ENCODE peak calls at places on chromosomes 3 and 15, in seven cellular contexts. U is cardiac muscle cell, O is GM23248, W is pancreas, E is heart right ventricle, H is Peyer's patch, B is upper lobe of right lung. J is an unnamed sample. For H3K27me3, the result is how much of the 10 kb centered on the place peaks cover.

GRCh38 chr15:79117442-79118204 is 27.0 kb upstream of the RASGRF1 start:
- DNase-seq in H (no peak), U (no peak), O (no peak), B (no peak), W (no peak), E (no peak), J (no peak)

GRCh38 chr3:182609575-182610156 is 183.6 kb upstream of the ATP11B start:
- DNase-seq in B (no peak), U (no peak), W (no peak), E (no peak), H (peak), O (no peak), J (no peak)

GRCh38 chr3:171994646-171995441 is 44.5 kb upstream of the FNDC3B start:
- DNase-seq in W (no peak), B (no peak), U (peak), H (no peak), E (no peak), O (peak), J (peak)

GRCh38 chr3:187305881-187306280 is 14.3 kb upstream of the MASP1 start:
- DNase-seq in E (no peak), W (no peak), U (no peak), H (no peak), O (no peak), B (no peak), J (no peak)

GRCh38 chr3:187678869-187679268 is 8.7 kb upstream of the SST start:
- DNase-seq in O (peak), H (no peak), W (no peak), U (peak), E (peak), B (no peak), J (peak)

GRCh38 chr3:37925157-37925556 is 63.5 kb downstream of the CTDSPL start:
- DNase-seq in B (no peak), O (no peak), E (no peak), U (no peak), H (no peak), W (no peak), J (no peak)

GRCh38 chr3:60094392-60094947 is 1044.6 kb upstream of the CFAP20DC start:
- DNase-seq in W (peak), U (no peak), H (no peak), B (no peak), O (no peak), E (no peak), J (no peak)

GRCh38 chr3:119702530-119703527 is at the start of gene CFAP91:
- DNase-seq in H (peak), W (peak), E (peak), U (peak), B (peak), O (peak), J (peak)

GRCh38 chr3:107315136-107315535 is 62.1 kb upstream of the CCDC54 start:
- DNase-seq in U (peak), E (no peak), B (no peak), W (no peak), O (peak), H (no peak), J (peak)

GRCh38 chr15:72685925-72686794 is at the start of the genes BBS4 and HIGD2B:
- DNase-seq in B (peak), U (peak), O (peak), W (peak), E (peak), H (peak), J (peak)

DNA sequence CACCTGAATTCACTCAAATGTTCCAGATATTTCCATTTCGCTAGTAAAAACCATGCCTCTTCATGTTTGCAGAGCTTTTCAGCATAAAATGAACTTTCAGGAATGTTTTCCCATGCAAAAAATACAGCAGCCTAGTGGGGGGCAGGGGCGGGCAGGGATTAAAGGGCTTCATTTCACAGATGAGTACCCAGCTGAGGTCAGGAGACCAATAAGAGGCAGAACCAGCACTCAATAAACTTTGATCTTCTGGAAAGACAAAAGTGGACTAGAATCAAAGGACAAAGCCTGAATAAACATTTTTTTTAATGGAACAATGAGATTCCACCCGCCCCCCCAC is 8.0 kb downstream of the KLHL25 start:
- DNase-seq in O (no peak), H (no peak), U (no peak), W (no peak), E (no peak), B (no peak), J (no peak)
- H3K27ac ChIP-seq in O (no peak), H (peak), U (peak), W (peak), E (no peak), B (no peak), J (no peak)

GRCh38 chr15:57728436-57728835 is 21.9 kb downstream of the POLR2M start:
- DNase-seq in O (peak), B (no peak), H (no peak), E (no peak), U (no peak), W (no peak), J (no peak)
- H3K27me3 ChIP-seq in O (under half), B (under half), H (under half), E (under half), U (under half), W (under half), J (under half)

GRCh38 chr3:105534491-105534890 is 167.8 kb downstream of the ALCAM start:
- DNase-seq in U (no peak), E (no peak), H (no peak), W (no peak), B (no peak), O (no peak), J (no peak)

GRCh38 chr3:105537371-105538075 is 170.8 kb downstream of the ALCAM start:
- DNase-seq in B (no peak), U (no peak), E (no peak), H (no peak), O (peak), W (no peak), J (no peak)

GRCh38 chr3:105538483-105538882 is 171.8 kb downstream of the ALCAM start:
- DNase-seq in B (no peak), W (no peak), O (no peak), U (no peak), E (no peak), H (no peak), J (no peak)

GRCh38 chr3:105532251-105532650 is 165.5 kb downstream of the ALCAM start:
- DNase-seq in W (no peak), H (no peak), B (no peak), O (no peak), U (no peak), E (no peak), J (no peak)

DNA sequence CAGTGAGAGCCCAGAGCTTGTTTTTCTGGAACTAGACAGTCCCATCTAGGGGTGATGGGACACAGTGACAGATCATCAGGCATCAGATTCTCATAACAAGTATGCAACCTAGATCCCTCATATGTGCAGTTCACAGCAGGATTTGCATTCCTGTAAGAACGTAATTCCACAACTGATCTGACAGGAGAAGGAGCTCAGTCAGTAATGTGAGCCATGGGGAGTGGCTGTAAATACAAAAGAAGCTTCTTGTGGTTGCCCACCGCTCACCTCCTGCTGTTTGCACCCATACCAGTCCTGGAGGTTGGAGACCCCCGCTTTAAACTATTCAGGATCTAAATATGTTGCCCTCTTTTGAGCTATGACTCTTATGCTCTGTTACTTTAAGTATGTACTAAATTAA is 167.2 kb downstream of the ALCAM start:
- DNase-seq in B (no peak), W (no peak), H (no peak), U (no peak), E (no peak), O (no peak), J (peak)
- H3K27ac ChIP-seq in B (no peak), W (no peak), H (no peak), U (no peak), E (no peak), O (no peak), J (peak)

DNA sequence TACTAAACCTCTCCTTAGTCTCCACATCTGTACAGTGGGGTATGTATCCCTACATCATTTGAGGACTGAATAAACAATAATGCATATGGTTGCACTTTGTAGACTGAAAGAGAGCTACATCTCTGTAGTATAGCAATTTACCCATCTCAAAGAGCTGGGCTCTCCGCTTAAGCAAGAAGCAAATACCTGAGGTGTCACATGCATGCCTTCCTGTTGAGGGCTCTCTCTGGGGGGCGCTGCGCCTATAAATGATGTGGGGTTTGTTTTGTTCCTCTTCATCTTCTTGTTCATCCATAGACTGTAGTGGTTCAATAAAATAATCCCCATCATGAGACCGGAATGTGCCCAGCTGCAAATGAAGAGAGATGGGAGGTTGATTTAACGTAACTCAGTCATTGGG is 6.8 kb downstream of the ADAMTS9 start:
- DNase-seq in E (no peak), U (no peak), B (no peak), O (no peak), W (no peak), H (no peak), J (no peak)
- H3K27me3 ChIP-seq in E (under half), U (under half), B (under half), O (under half), W (under half), H (under half), J (under half)

DNA sequence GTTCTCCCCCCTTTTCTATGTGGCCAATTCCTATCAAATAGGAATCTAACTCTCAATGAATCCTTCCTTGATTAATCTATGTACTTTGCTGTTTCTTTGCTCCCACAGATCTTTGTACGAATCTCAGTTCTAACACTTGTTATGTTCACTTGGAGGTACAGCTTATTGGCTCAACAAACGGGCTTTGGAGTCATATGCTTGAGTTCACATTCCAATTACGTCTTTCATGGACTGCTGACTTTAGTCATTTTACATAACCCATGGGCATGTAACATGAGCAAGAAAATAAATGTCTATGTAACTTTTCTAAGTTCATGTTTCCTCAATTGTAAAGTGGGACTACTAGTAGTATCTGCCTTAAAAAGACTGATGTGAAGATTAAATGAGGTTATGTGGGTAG is 123.2 kb upstream of the TBC1D5 start:
- DNase-seq in O (no peak), E (no peak), H (no peak), U (no peak), W (no peak), B (no peak), J (no peak)
- H3K27ac ChIP-seq in O (no peak), E (no peak), H (no peak), U (no peak), W (no peak), B (no peak), J (no peak)

GRCh38 chr3:137769321-137770065 is 5.4 kb downstream of the SOX14 start:
- DNase-seq in U (no peak), H (no peak), W (no peak), B (no peak), O (no peak), E (no peak), J (no peak)
- H3K27me3 ChIP-seq in U (half or more), H (under half), W (under half), B (half or more), O (half or more), E (half or more), J (half or more)

GRCh38 chr15:70483513-70483912 is 279.8 kb downstream of the UACA start:
- DNase-seq in U (no peak), O (no peak), H (no peak), E (no peak), W (no peak), B (no peak), J (no peak)

GRCh38 chr15:70487380-70487725 is 276.0 kb downstream of the UACA start:
- DNase-seq in H (no peak), U (no peak), B (no peak), W (no peak), E (no peak), O (no peak), J (no peak)

GRCh38 chr15:70486451-70487379 is 276.6 kb downstream of the UACA start:
- DNase-seq in U (peak), B (peak), H (no peak), W (no peak), E (no peak), O (peak), J (peak)

GRCh38 chr15:70486012-70486411 is 277.3 kb downstream of the UACA start:
- DNase-seq in O (no peak), H (no peak), B (no peak), W (no peak), U (no peak), E (no peak), J (no peak)

DNA sequence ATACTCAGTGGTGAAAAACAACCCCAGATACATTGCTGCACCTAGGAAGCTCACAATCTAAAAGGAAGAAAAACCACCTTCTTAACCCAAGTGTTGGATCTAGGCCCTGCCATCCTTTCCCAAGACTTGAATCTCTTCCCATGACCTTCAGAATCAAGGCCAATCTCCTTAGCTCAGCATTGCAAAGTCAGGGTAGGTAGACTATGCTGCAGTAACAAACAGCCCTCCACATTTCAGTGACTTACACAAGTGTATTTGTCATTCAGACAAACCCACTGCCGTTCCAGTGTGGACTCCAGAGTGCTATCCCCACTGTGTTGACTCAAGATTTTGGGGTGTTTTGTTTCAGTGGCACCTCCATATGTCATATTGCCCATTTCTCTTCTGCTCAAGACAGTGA is 278.4 kb downstream of the UACA start:
- DNase-seq in W (no peak), B (no peak), O (no peak), E (no peak), H (no peak), U (no peak), J (no peak)
- H3K27ac ChIP-seq in W (no peak), B (no peak), O (no peak), E (no peak), H (no peak), U (no peak), J (no peak)

J was measured in brain microvascular endothelial cell.